ENCODE peak calls at places on chromosomes 16 and 17, in four cellular contexts. S, K, B and J are unnamed samples.
A peak's percentile ranks its signal among the peaks of the same experiment; 100 is the strongest.

GRCh38 chr17:75854111-75854748 is 905 bp downstream of the WBP2 start:
- DNase-seq in S (peak; percentile 50), K (no peak), B (no peak), J (no peak)

GRCh38 chr17:62933986-62934385 is 32.0 kb upstream of the TANC2 start:
- DNase-seq in S (no peak), K (no peak), B (no peak), J (no peak)

GRCh38 chr17:40560592-40561293 is 4.5 kb downstream of the CCR7 start:
- DNase-seq in S (no peak), K (peak; percentile 62), B (peak; percentile 96), J (peak; percentile 4)

GRCh38 chr17:70074991-70075390 is at the start of gene KCNJ16:
- DNase-seq in S (no peak), K (no peak), B (no peak), J (no peak)

GRCh38 chr17:3983945-3984484 is 19.8 kb upstream of the ATP2A3 start:
- DNase-seq in S (no peak), K (no peak), B (no peak), J (no peak)

GRCh38 chr17:15507001-15507400 is 39.6 kb upstream of the CDRT4 start:
- DNase-seq in S (no peak), K (no peak), B (no peak), J (no peak)

GRCh38 chr16:82034981-82035612 is at the start of gene HSD17B2:
- DNase-seq in S (peak; percentile 92), K (no peak), B (no peak), J (no peak)

GRCh38 chr17:43927101-43927935 is 15.0 kb downstream of the PPY start:
- DNase-seq in S (no peak), K (no peak), B (no peak), J (no peak)

GRCh38 chr16:4639899-4640509 is 15.4 kb downstream of the MGRN1 start:
- DNase-seq in S (no peak), K (no peak), B (no peak), J (no peak)

GRCh38 chr17:9016941-9017552 is 4.3 kb upstream of the NTN1 start:
- DNase-seq in S (no peak), K (no peak), B (no peak), J (no peak)

GRCh38 chr16:11395008-11395948 is 50.0 kb downstream of the RMI2 start:
- DNase-seq in S (peak; percentile 37), K (no peak), B (no peak), J (no peak)

GRCh38 chr17:40369923-40370322 is 5.4 kb upstream of the GJD3 start:
- DNase-seq in S (no peak), K (no peak), B (no peak), J (no peak)

GRCh38 chr17:7750321-7750821 is 32.8 kb downstream of the DNAH2 start:
- DNase-seq in S (no peak), K (no peak), B (no peak), J (no peak)
- TF ChIP-seq NR2C2 in S (no peak), K (no peak), B (no peak), J (no peak)

GRCh38 chr16:31076319-31076718 is 2.1 kb downstream of the ZNF646 start:
- DNase-seq in S (no peak), K (no peak), B (no peak), J (no peak)

GRCh38 chr16:31079342-31079944 is 5.2 kb downstream of the ZNF646 start:
- DNase-seq in S (no peak), K (no peak), B (no peak), J (no peak)

GRCh38 chr16:31078597-31079341 is 4.5 kb downstream of the ZNF646 start:
- DNase-seq in S (no peak), K (no peak), B (no peak), J (no peak)

GRCh38 chr16:31077024-31077423 is 2.8 kb downstream of the ZNF646 start:
- DNase-seq in S (no peak), K (no peak), B (no peak), J (no peak)

GRCh38 chr16:31077592-31078199 is 3.5 kb downstream of the ZNF646 start:
- DNase-seq in S (no peak), K (no peak), B (no peak), J (no peak)
- TF ChIP-seq USF2 in S (no peak), K (no peak), B (no peak), J (no peak)

DNA sequence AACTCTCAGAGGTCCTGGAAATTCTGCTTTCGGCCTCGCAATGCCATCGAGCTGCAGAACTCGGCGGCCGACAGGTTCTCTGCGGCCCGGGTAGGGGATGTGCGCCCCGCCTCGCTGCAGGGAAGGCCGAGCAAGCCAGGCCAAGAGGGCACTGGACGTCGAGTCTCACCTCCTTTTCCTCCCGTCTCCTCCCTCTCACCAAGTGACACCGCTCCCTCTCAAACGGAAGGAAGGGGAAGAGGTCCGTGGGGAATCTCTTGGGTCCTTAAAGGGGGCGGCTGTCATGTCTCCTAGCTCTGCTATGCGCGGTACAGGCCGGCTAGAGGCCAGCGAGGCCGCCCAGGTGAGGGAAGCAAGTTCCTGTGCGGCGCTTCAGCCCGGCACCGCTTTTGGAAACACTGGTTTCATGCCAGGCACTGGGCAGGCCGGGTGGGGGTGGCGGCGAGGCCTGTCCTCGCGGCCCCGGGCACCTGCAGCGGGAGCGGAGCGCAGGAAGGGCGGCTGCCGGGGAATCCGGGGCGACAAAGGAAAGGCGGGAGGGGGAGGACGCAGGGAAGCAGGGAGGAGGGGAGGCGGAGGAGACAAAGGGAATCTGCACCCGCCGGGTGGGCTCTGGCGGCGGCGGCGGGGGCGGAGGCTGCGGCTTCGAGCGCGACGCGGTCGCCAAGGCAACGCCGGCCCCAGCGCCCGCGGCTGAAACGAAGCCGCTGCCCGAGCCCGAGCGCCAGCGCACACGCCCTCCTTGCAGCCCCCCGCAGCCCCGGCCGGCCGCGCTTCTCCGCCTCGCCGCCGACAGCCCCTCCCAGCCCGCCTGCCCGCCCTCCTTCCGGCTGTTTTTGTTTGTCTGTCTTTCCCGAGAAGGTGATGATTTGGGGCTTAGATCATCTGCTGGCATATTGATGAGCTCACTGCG is 32.3 kb downstream of the CDK5R1 start:
- DNase-seq in S (no peak), K (no peak), B (no peak), J (peak; percentile 86)
- TF ChIP-seq NR2C2 in S (no peak), K (no peak), B (no peak), J (no peak)

DNA sequence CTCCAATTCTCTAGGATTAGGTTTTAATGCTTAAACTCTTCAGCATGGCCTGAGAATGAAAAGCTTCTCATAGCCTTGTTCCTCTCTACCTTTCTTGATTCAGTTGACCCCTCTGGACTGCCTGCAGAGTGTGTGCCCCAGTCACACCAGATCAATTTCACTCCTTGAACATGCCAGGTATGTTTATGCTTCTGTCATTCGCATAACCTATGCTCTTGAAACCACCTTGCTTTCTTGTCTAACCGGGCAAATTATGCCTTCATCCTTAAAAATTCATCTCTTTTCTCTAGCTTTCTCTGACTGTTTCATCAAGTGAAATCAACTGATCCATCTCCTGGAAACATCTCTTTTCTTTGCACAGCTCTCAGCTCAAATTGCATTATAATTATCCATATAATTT is 42.3 kb downstream of the CDH11 start:
- DNase-seq in S (no peak), K (no peak), B (no peak), J (no peak)
- TF ChIP-seq USF2 in S (no peak), K (no peak), B (no peak), J (no peak)

DNA sequence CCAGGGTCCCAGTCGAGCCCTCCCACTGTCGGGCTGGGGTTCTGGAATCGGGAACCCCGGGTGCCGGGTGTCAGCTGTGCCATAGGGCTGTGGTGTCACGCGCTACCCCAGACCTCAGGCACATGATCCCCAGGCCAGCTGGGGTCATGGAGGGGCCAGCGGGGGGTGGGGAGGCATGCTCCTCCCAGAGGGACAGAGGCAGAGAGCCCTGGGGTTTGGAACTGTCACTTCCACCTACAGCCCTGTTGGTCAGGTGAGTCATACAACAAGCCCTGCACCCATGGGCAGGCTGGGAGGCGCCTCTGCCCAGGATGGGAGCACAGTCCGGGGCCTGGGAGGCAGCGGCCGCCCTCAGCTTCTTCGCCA is 63.0 kb downstream of the BAIAP2 start:
- DNase-seq in S (peak; percentile 42), K (peak; percentile 69), B (no peak), J (no peak)
- TF ChIP-seq NR2C2 in S (no peak), K (no peak), B (no peak), J (no peak)

GRCh38 chr16:62665269-62665668 is 629.0 kb upstream of the CDH8 start:
- DNase-seq in S (no peak), K (no peak), B (no peak), J (peak; percentile 50)
- TF ChIP-seq USF2 in S (no peak), K (no peak), B (no peak), J (no peak)

DNA sequence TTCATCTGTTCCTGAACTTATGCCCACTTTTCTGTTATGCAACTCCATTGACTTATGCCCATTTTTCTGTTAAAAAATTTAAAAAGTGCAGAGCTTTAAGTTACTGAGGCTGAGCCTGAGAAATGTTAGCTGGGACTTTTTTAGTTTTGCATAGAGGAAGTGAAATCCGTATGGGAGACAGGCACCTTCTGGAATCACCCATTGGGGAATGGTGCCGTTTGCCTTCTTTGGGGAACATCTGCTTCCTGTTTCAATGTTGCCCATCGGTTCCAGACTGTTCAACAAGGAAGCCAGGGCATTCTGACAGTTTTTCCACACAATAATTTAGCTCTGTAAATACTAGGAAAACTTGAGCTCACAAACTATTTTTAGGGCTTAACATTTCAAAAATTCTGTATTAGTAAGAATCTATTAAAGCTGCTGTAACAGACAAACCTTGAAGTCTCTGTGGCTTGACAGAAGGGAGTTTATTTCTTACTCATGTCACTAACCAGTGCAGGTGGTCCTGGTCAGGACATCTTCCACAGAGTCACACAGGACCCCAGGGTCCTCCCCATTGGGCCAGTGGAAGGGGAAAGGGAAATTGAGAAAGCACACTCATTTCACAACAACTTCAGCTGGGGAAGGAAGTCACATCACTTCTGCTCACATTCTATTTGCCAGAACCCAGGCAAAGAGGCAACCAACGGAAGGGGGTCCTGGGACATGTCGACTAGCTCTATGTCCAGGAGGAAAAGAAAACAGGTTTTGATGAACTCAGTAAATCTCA is 17.2 kb downstream of the PRKCB start:
- DNase-seq in S (no peak), K (no peak), B (no peak), J (no peak)
- TF ChIP-seq NR2C2 in S (no peak), K (no peak), B (no peak), J (no peak)

GRCh38 chr16:86432691-86433090 is 77.6 kb upstream of the FOXF1 start:
- DNase-seq in S (no peak), K (no peak), B (no peak), J (no peak)
- TF ChIP-seq USF2 in S (no peak), K (no peak), B (no peak), J (no peak)